ENCODE peak calls at places on chromosomes 2 and 18, in seven cellular contexts. F is fibroblast of lung, X is IMR-90, O is PC-3, A is PC-9, E is OCI-LY7, Y is astrocyte. L is an unnamed sample. For H3K36me3, the result is how much of the 10 kb centered on the place peaks cover.

GRCh38 chr2:67576991-67577390 is 179.9 kb downstream of the ETAA1 start:
- DNase-seq in F (no peak), X (no peak), O (no peak), A (no peak), E (no peak), Y (no peak), L (no peak)

GRCh38 chr2:226888378-226888915 is 52.6 kb downstream of the RHBDD1 start:
- DNase-seq in F (peak), X (no peak), O (no peak), A (no peak), E (no peak), Y (no peak), L (no peak)

GRCh38 chr18:44679912-44680270 is 797 bp upstream of the SETBP1 start:
- DNase-seq in F (peak), X (peak), O (peak), A (no peak), E (peak), Y (peak), L (peak)

GRCh38 chr2:197628043-197628500 is 47.3 kb downstream of the RFTN2 start:
- DNase-seq in F (peak), X (peak), O (peak), A (no peak), E (no peak), Y (peak), L (no peak)

GRCh38 chr2:207474871-207475485 is 54.8 kb upstream of the CREB1 start:
- DNase-seq in F (peak), X (peak), O (peak), A (peak), E (peak), Y (peak), L (peak)

GRCh38 chr2:53724511-53724910 is 43.1 kb upstream of the CHAC2 start:
- DNase-seq in F (peak), X (peak), O (no peak), A (no peak), E (no peak), Y (peak), L (no peak)

GRCh38 chr18:67041334-67041733 is 437.4 kb upstream of the CDH19 start:
- DNase-seq in F (no peak), X (no peak), O (no peak), A (no peak), E (no peak), Y (no peak), L (no peak)

GRCh38 chr2:53751728-53752127 is 15.9 kb upstream of the CHAC2 start:
- DNase-seq in F (peak), X (peak), O (peak), A (no peak), E (no peak), Y (peak), L (no peak)

GRCh38 chr2:201260302-201260800 is at the start of gene CASP8:
- DNase-seq in F (peak), X (peak), O (peak), A (peak), E (peak), Y (peak), L (peak)

GRCh38 chr2:237889016-237889415 is 29.6 kb downstream of the RAMP1 start:
- DNase-seq in F (no peak), X (no peak), O (no peak), A (no peak), E (no peak), Y (no peak), L (no peak)

GRCh38 chr2:237885931-237886701 is 26.7 kb downstream of the RAMP1 start:
- DNase-seq in F (peak), X (no peak), O (no peak), A (no peak), E (no peak), Y (no peak), L (no peak)

GRCh38 chr2:237889811-237890210 is 30.4 kb downstream of the RAMP1 start:
- DNase-seq in F (no peak), X (no peak), O (no peak), A (no peak), E (no peak), Y (no peak), L (no peak)

GRCh38 chr2:237886702-237887481 is 27.5 kb downstream of the RAMP1 start:
- DNase-seq in F (peak), X (peak), O (no peak), A (no peak), E (no peak), Y (peak), L (no peak)

GRCh38 chr2:237888389-237888788 is 29.0 kb downstream of the RAMP1 start:
- DNase-seq in F (peak), X (peak), O (peak), A (no peak), E (no peak), Y (peak), L (no peak)
- H3K4me2 ChIP-seq in F (peak), X (no peak), O (peak), A (peak), E (no peak), Y (peak), L (no peak)

GRCh38 chr18:54183390-54183789 is 41.1 kb downstream of the MBD2 start:
- DNase-seq in F (no peak), X (no peak), O (no peak), A (no peak), E (no peak), Y (no peak), L (no peak)
- H3K27ac ChIP-seq in F (no peak), X (no peak), O (no peak), A (no peak), E (no peak), Y (no peak), L (peak)

DNA sequence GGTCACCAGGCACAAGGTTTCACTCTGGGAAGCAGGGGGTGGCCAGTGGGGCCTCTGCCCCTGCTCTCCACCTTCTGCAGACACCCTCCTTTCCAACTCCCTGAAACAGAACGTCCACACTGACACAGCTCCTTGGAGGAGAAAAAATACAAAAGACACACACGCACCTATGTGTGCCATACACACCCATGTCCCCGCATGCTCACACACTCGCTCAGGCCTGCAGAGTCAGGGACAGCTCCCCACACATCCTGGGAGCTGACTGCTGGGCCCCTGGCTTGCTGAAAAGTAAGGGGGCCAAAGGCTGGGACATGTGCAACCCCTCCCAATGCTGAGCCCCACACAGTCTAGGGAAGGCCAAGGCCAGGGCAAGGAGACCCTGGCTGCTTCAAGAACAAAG is 200.5 kb downstream of the TNS1 start:
- DNase-seq in F (no peak), X (no peak), O (no peak), A (no peak), E (no peak), Y (no peak), L (no peak)
- H3K36me3 ChIP-seq in F (under half), X (half or more), O (under half), A (under half), E (under half), Y (under half), L (under half)

GRCh38 chr2:85746313-85747004 is 7.3 kb upstream of the ATOH8 start:
- DNase-seq in F (no peak), X (no peak), O (no peak), A (no peak), E (no peak), Y (no peak), L (no peak)
- H3K4me2 ChIP-seq in F (no peak), X (no peak), O (no peak), A (no peak), E (no peak), Y (no peak), L (no peak)

DNA sequence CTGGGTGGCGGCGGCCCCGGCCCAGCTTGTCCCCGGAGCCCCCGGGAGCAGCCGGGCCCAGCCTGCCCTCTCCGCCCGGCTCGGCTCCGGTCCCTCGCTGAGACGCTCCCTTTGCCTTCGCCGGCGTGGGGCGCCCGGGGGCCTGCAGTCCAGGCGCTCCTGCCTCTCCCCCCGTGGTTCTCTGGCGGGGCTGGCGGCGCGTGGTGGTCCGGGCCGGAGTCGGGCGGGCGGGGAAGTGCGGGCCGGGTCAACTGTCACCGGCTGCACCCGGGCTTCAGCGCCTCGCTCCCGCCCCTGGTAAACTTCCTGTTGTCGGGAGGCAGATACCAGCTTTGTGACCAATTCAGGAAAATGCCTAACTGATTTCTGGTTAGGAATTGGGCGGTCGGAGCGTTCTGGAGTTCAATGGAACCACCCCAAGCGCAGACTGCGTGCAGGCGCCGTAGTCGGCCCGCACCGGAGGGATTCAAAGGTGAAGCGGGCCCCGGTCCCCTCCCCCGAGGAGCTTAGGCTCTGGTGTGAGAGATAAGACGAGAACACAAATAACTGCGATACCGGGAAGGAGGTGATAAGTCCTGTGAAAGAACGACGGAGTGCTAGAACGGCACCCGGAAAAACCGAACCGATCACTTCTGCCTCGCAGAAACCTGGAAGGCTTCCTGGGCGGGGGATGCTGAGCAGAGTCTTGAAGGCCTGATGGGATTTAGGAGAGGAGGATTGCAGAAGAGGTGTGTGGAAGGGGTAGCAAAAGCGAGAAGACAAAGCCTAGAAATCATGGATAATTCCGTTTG is 884 bp downstream of the CAB39 start:
- DNase-seq in F (peak), X (no peak), O (peak), A (peak), E (peak), Y (peak), L (peak)
- H3K27ac ChIP-seq in F (peak), X (peak), O (peak), A (peak), E (peak), Y (peak), L (peak)